ENCODE peak calls at places on chromosomes 7 and 10, in eight cellular contexts. T is left cardiac atrium; Z is fibroblast of lung; B is brain microvascular endothelial cell; L is AG04449; X is fibroblast of the conjunctiva; H is SK-MEL-5; R is stimulated activated CD4-positive, alpha-beta T cell treated with anti-CD3 and anti-CD28 coated beads, Interleukin-15, amount 100 ng/mL, for 1 hour. W is an unnamed sample.

GRCh38 chr7:4797858-4798705 is 22.7 kb downstream of the AP5Z1 start:
- DNase-seq in T (peak; percentile 64), Z (peak; percentile 29), B (no peak), L (no peak), X (no peak), H (peak; percentile 70), R (peak; percentile 27), W (peak; percentile 29)

GRCh38 chr7:41955475-41956243 is 252.8 kb upstream of the INHBA start:
- DNase-seq in T (peak; percentile 97), Z (peak; percentile 99), B (peak; percentile 97), L (peak; percentile 98), X (peak; percentile 99), H (peak; percentile 67), R (no peak), W (no peak)

GRCh38 chr10:129769381-129770116 is 194.5 kb downstream of the EBF3 start:
- DNase-seq in T (no peak), Z (no peak), B (no peak), L (no peak), X (no peak), H (no peak), R (no peak), W (no peak)

GRCh38 chr7:46396501-46396900 is 475.4 kb upstream of the IGFBP3 start:
- DNase-seq in T (no peak), Z (no peak), B (no peak), L (no peak), X (no peak), H (no peak), R (no peak), W (no peak)

GRCh38 chr10:51667992-51668689 is 31.3 kb downstream of the CSTF2T start:
- DNase-seq in T (no peak), Z (peak; percentile 73), B (no peak), L (no peak), X (no peak), H (no peak), R (no peak), W (no peak)

GRCh38 chr7:114548576-114548975 is 134.0 kb downstream of the FOXP2 start:
- DNase-seq in T (no peak), Z (peak; percentile 5), B (no peak), L (no peak), X (peak; percentile 33), H (no peak), R (no peak), W (no peak)

GRCh38 chr7:96734343-96734742 is 24.7 kb upstream of the SEM1 start:
- DNase-seq in T (no peak), Z (no peak), B (no peak), L (no peak), X (no peak), H (no peak), R (no peak), W (no peak)

GRCh38 chr7:48637382-48637781 is 287.0 kb upstream of the CDC14C start:
- DNase-seq in T (no peak), Z (peak; percentile 2), B (peak; percentile 14), L (no peak), X (no peak), H (no peak), R (no peak), W (no peak)

GRCh38 chr10:100319736-100320135 is 10.3 kb downstream of the PKD2L1 start:
- DNase-seq in T (no peak), Z (no peak), B (no peak), L (no peak), X (no peak), H (no peak), R (no peak), W (no peak)

GRCh38 chr7:157786375-157787274 is 449.8 kb downstream of the DNAJB6 start:
- DNase-seq in T (no peak), Z (no peak), B (no peak), L (no peak), X (no peak), H (no peak), R (no peak), W (no peak)

GRCh38 chr7:150631084-150631824 is 931 bp downstream of the GIMAP6 start:
- DNase-seq in T (peak; percentile 61), Z (no peak), B (no peak), L (no peak), X (no peak), H (no peak), R (peak; percentile 41), W (peak; percentile 17)

GRCh38 chr7:42197391-42197790 is 39.6 kb downstream of the GLI3 start:
- DNase-seq in T (no peak), Z (peak; percentile 46), B (no peak), L (no peak), X (no peak), H (no peak), R (no peak), W (no peak)

GRCh38 chr7:8051373-8051772 is 82.8 kb downstream of the GLCCI1 start:
- DNase-seq in T (no peak), Z (no peak), B (no peak), L (no peak), X (no peak), H (no peak), R (no peak), W (no peak)

GRCh38 chr10:30151581-30152389 is 92.4 kb upstream of the JCAD start:
- DNase-seq in T (peak; percentile 74), Z (peak; percentile 93), B (peak; percentile 92), L (peak; percentile 56), X (peak; percentile 87), H (peak; percentile 8), R (no peak), W (no peak)

GRCh38 chr7:151081170-151082101 is 827 bp upstream of the FASTK start:
- DNase-seq in T (no peak), Z (no peak), B (no peak), L (no peak), X (no peak), H (no peak), R (no peak), W (no peak)

GRCh38 chr10:90372442-90372841 is 485.4 kb downstream of the HTR7 start:
- DNase-seq in T (no peak), Z (no peak), B (no peak), L (no peak), X (no peak), H (no peak), R (no peak), W (no peak)

GRCh38 chr10:32160866-32161265 is 104.6 kb upstream of the KIF5B start:
- DNase-seq in T (no peak), Z (no peak), B (no peak), L (no peak), X (no peak), H (no peak), R (no peak), W (no peak)

GRCh38 chr10:93413252-93413689 is 68.9 kb downstream of the MYOF start:
- DNase-seq in T (no peak), Z (no peak), B (no peak), L (no peak), X (no peak), H (no peak), R (peak; percentile 4), W (peak; percentile 3)

GRCh38 chr7:83517026-83517700 is 131.8 kb downstream of the SEMA3E start:
- DNase-seq in T (no peak), Z (no peak), B (no peak), L (no peak), X (no peak), H (no peak), R (no peak), W (no peak)

GRCh38 chr7:2894118-2894940 is 50.2 kb upstream of the GNA12 start:
- DNase-seq in T (no peak), Z (no peak), B (no peak), L (no peak), X (no peak), H (no peak), R (no peak), W (no peak)

GRCh38 chr10:79128923-79129305 is 60.1 kb downstream of the ZMIZ1 start:
- DNase-seq in T (no peak), Z (no peak), B (no peak), L (no peak), X (no peak), H (no peak), R (no peak), W (no peak)

GRCh38 chr10:43202657-43203490 is 64.0 kb downstream of the RASGEF1A start:
- DNase-seq in T (peak; percentile 54), Z (no peak), B (no peak), L (no peak), X (no peak), H (peak; percentile 19), R (no peak), W (no peak)

GRCh38 chr7:26357793-26358139 is 66.1 kb downstream of the SNX10 start:
- DNase-seq in T (no peak), Z (no peak), B (no peak), L (no peak), X (no peak), H (no peak), R (no peak), W (no peak)

GRCh38 chr7:135672560-135673359 is 10.4 kb downstream of the STMP1 start:
- DNase-seq in T (no peak), Z (peak; percentile 87), B (peak; percentile 80), L (peak; percentile 31), X (peak; percentile 67), H (peak; percentile 87), R (no peak), W (no peak)

W was measured in stimulated activated CD8-positive, alpha-beta memory T cell treated with anti-CD3 and anti-CD28 coated beads, Interleukin-7, amount 100 ng/mL, for 1 hour.